ENCODE peak calls at places on chromosomes 5 and 9, in five cellular contexts. One of them, this sample, is unnamed.

GRCh38 chr9:34127035-34127948 is 794 bp upstream of the DCAF12 start:
- DNase-seq in RCC 7860: no peak
- DNase-seq in T1000: no peak
- DNase-seq in stimulated activated CD8-positive, alpha-beta memory T cell treated with anti-CD3 and anti-CD28 coated beads, Interleukin-15, amount 100 ng/mL, for 4 hours: no peak
- DNase-seq in endothelial cell: no peak
- DNase-seq in this sample: no peak

GRCh38 chr5:145981612-145982571 is 45.5 kb downstream of the SH3RF2 start:
- DNase-seq in endothelial cell: no peak
- DNase-seq in T1000: no peak
- DNase-seq in stimulated activated CD8-positive, alpha-beta memory T cell treated with anti-CD3 and anti-CD28 coated beads, Interleukin-15, amount 100 ng/mL, for 4 hours: no peak
- DNase-seq in RCC 7860: peak; percentile 87
- DNase-seq in this sample: no peak

GRCh38 chr5:91223886-91224285 is 159.2 kb downstream of the ARRDC3 start:
- DNase-seq in endothelial cell: no peak
- DNase-seq in RCC 7860: no peak
- DNase-seq in stimulated activated CD8-positive, alpha-beta memory T cell treated with anti-CD3 and anti-CD28 coated beads, Interleukin-15, amount 100 ng/mL, for 4 hours: no peak
- DNase-seq in T1000: no peak
- DNase-seq in this sample: no peak

GRCh38 chr9:132864691-132865090 is 13.4 kb downstream of the AK8 start:
- DNase-seq in T1000: no peak
- DNase-seq in stimulated activated CD8-positive, alpha-beta memory T cell treated with anti-CD3 and anti-CD28 coated beads, Interleukin-15, amount 100 ng/mL, for 4 hours: no peak
- DNase-seq in endothelial cell: no peak
- DNase-seq in RCC 7860: no peak
- DNase-seq in this sample: no peak

GRCh38 chr9:109349431-109349846 is 28.6 kb upstream of the EPB41L4B start:
- DNase-seq in T1000: peak; percentile 8
- DNase-seq in RCC 7860: peak; percentile 69
- DNase-seq in stimulated activated CD8-positive, alpha-beta memory T cell treated with anti-CD3 and anti-CD28 coated beads, Interleukin-15, amount 100 ng/mL, for 4 hours: no peak
- DNase-seq in endothelial cell: no peak
- DNase-seq in this sample: no peak

GRCh38 chr9:79685576-79685975 is 113.8 kb downstream of the TLE4 start:
- DNase-seq in RCC 7860: no peak
- DNase-seq in stimulated activated CD8-positive, alpha-beta memory T cell treated with anti-CD3 and anti-CD28 coated beads, Interleukin-15, amount 100 ng/mL, for 4 hours: no peak
- DNase-seq in T1000: no peak
- DNase-seq in endothelial cell: no peak
- DNase-seq in this sample: no peak

GRCh38 chr5:10564838-10565784 is 1.2 kb downstream of the ANKRD33B start:
- DNase-seq in stimulated activated CD8-positive, alpha-beta memory T cell treated with anti-CD3 and anti-CD28 coated beads, Interleukin-15, amount 100 ng/mL, for 4 hours: no peak
- DNase-seq in RCC 7860: no peak
- DNase-seq in endothelial cell: peak; percentile 27
- DNase-seq in T1000: no peak
- DNase-seq in this sample: peak; percentile 66

GRCh38 chr5:42268630-42269029 is 154.6 kb upstream of the GHR start:
- DNase-seq in endothelial cell: no peak
- DNase-seq in stimulated activated CD8-positive, alpha-beta memory T cell treated with anti-CD3 and anti-CD28 coated beads, Interleukin-15, amount 100 ng/mL, for 4 hours: no peak
- DNase-seq in RCC 7860: peak; percentile 42
- DNase-seq in T1000: no peak
- DNase-seq in this sample: no peak

GRCh38 chr9:81314525-81314924 is 374.8 kb downstream of the TLE1 start:
- DNase-seq in RCC 7860: peak; percentile 16
- DNase-seq in endothelial cell: no peak
- DNase-seq in T1000: no peak
- DNase-seq in stimulated activated CD8-positive, alpha-beta memory T cell treated with anti-CD3 and anti-CD28 coated beads, Interleukin-15, amount 100 ng/mL, for 4 hours: no peak
- DNase-seq in this sample: no peak

GRCh38 chr9:27442464-27442863 is 81.6 kb upstream of the IFNK start:
- DNase-seq in T1000: no peak
- DNase-seq in stimulated activated CD8-positive, alpha-beta memory T cell treated with anti-CD3 and anti-CD28 coated beads, Interleukin-15, amount 100 ng/mL, for 4 hours: no peak
- DNase-seq in RCC 7860: no peak
- DNase-seq in endothelial cell: no peak
- DNase-seq in this sample: no peak

GRCh38 chr9:98365227-98365669 is 109.8 kb upstream of the TBC1D2 start:
- DNase-seq in T1000: no peak
- DNase-seq in RCC 7860: no peak
- DNase-seq in stimulated activated CD8-positive, alpha-beta memory T cell treated with anti-CD3 and anti-CD28 coated beads, Interleukin-15, amount 100 ng/mL, for 4 hours: no peak
- DNase-seq in endothelial cell: no peak
- DNase-seq in this sample: peak; percentile 33

GRCh38 chr9:75889977-75890540 is 414 bp upstream of the PCSK5 start:
- DNase-seq in T1000: no peak
- DNase-seq in endothelial cell: peak; percentile 19
- DNase-seq in RCC 7860: peak; percentile 46
- DNase-seq in stimulated activated CD8-positive, alpha-beta memory T cell treated with anti-CD3 and anti-CD28 coated beads, Interleukin-15, amount 100 ng/mL, for 4 hours: no peak
- DNase-seq in this sample: no peak

GRCh38 chr5:39623291-39623865 is 198.6 kb upstream of the DAB2 start:
- DNase-seq in T1000: no peak
- DNase-seq in stimulated activated CD8-positive, alpha-beta memory T cell treated with anti-CD3 and anti-CD28 coated beads, Interleukin-15, amount 100 ng/mL, for 4 hours: no peak
- DNase-seq in endothelial cell: no peak
- DNase-seq in RCC 7860: peak; percentile 53
- DNase-seq in this sample: no peak

GRCh38 chr5:140690376-140690932 is 716 bp downstream of the HARS1 start:
- DNase-seq in RCC 7860: peak; percentile 6
- DNase-seq in stimulated activated CD8-positive, alpha-beta memory T cell treated with anti-CD3 and anti-CD28 coated beads, Interleukin-15, amount 100 ng/mL, for 4 hours: no peak
- DNase-seq in T1000: no peak
- DNase-seq in endothelial cell: no peak
- DNase-seq in this sample: no peak

GRCh38 chr9:33809506-33809905 is 7.5 kb upstream of the UBE2R2 start:
- DNase-seq in endothelial cell: no peak
- DNase-seq in T1000: no peak
- DNase-seq in stimulated activated CD8-positive, alpha-beta memory T cell treated with anti-CD3 and anti-CD28 coated beads, Interleukin-15, amount 100 ng/mL, for 4 hours: no peak
- DNase-seq in RCC 7860: no peak
- DNase-seq in this sample: no peak

GRCh38 chr9:112180387-112180881 is 5.3 kb upstream of the SUSD1 start:
- DNase-seq in RCC 7860: peak; percentile 50
- DNase-seq in endothelial cell: no peak
- DNase-seq in T1000: no peak
- DNase-seq in stimulated activated CD8-positive, alpha-beta memory T cell treated with anti-CD3 and anti-CD28 coated beads, Interleukin-15, amount 100 ng/mL, for 4 hours: no peak
- DNase-seq in this sample: no peak

GRCh38 chr5:139845846-139846681 is 50.5 kb downstream of the PSD2 start:
- DNase-seq in RCC 7860: no peak
- DNase-seq in stimulated activated CD8-positive, alpha-beta memory T cell treated with anti-CD3 and anti-CD28 coated beads, Interleukin-15, amount 100 ng/mL, for 4 hours: no peak
- DNase-seq in T1000: no peak
- DNase-seq in endothelial cell: no peak
- DNase-seq in this sample: no peak

GRCh38 chr9:98964911-98965336 is 21.2 kb downstream of the COL15A1 start:
- DNase-seq in stimulated activated CD8-positive, alpha-beta memory T cell treated with anti-CD3 and anti-CD28 coated beads, Interleukin-15, amount 100 ng/mL, for 4 hours: no peak
- DNase-seq in RCC 7860: no peak
- DNase-seq in T1000: no peak
- DNase-seq in endothelial cell: no peak
- DNase-seq in this sample: no peak

GRCh38 chr5:1445313-1445894 is at the start of gene SLC6A3:
- DNase-seq in endothelial cell: peak; percentile 77
- DNase-seq in stimulated activated CD8-positive, alpha-beta memory T cell treated with anti-CD3 and anti-CD28 coated beads, Interleukin-15, amount 100 ng/mL, for 4 hours: peak; percentile 27
- DNase-seq in T1000: no peak
- DNase-seq in RCC 7860: no peak
- DNase-seq in this sample: peak; percentile 92

This sample was measured in ecto neural progenitor cell.